ENCODE peak calls at places on chromosomes 3 and 15, in nine cellular contexts. S is bronchial epithelial cell; V is EH; R is stimulated activated naive B cell treated with anti-CD40 and anti-IgM and Interleukin-4, amounts not matched to agents 10 μg/mL and 1 μg/mL and 100 μg/mL, for 72 hours; W is OCI-LY7; U is stimulated activated naive CD4-positive, alpha-beta T cell; D is substantia nigra; X is HFFc6; K is NCI-H524 treated with DMSO at 0.1 percent for 48 hours. L is an unnamed sample.

GRCh38 chr3:190692256-190692655 is 170.2 kb downstream of the GMNC start:
- DNase-seq in S (peak), V (no peak), R (no peak), W (no peak), U (no peak), D (no peak), X (no peak), K (no peak), L (no peak)

GRCh38 chr3:111077384-111077783 is 5.8 kb downstream of the NECTIN3 start:
- DNase-seq in S (no peak), V (no peak), R (no peak), W (no peak), U (no peak), D (no peak), X (no peak), K (no peak), L (no peak)

GRCh38 chr3:18556503-18556902 is 131.4 kb upstream of the SATB1 start:
- DNase-seq in S (peak), V (no peak), R (peak), W (no peak), U (no peak), D (no peak), X (no peak), K (no peak), L (peak)

GRCh38 chr15:27091270-27091940 is 120.4 kb downstream of the GABRG3 start:
- DNase-seq in S (no peak), V (no peak), R (no peak), W (no peak), U (no peak), D (no peak), X (no peak), K (no peak), L (no peak)

GRCh38 chr3:37626722-37627565 is 234.7 kb upstream of the CTDSPL start:
- DNase-seq in S (no peak), V (no peak), R (no peak), W (no peak), U (no peak), D (no peak), X (no peak), K (no peak), L (no peak)

GRCh38 chr3:65024148-65024547 is 336.3 kb upstream of the ADAMTS9 start:
- DNase-seq in S (no peak), V (no peak), R (no peak), W (no peak), U (no peak), D (no peak), X (no peak), K (no peak), L (no peak)

GRCh38 chr3:94019659-94020058 is 8.7 kb downstream of the STX19 start:
- DNase-seq in S (no peak), V (no peak), R (no peak), W (no peak), U (no peak), D (no peak), X (no peak), K (no peak), L (no peak)

GRCh38 chr15:72202801-72203506 is 5.4 kb upstream of the GRAMD2A start:
- DNase-seq in S (no peak), V (no peak), R (no peak), W (no peak), U (no peak), D (no peak), X (no peak), K (no peak), L (no peak)

GRCh38 chr3:181555681-181556080 is 156.0 kb upstream of the SOX2 start:
- DNase-seq in S (no peak), V (no peak), R (no peak), W (no peak), U (no peak), D (no peak), X (no peak), K (no peak), L (no peak)

GRCh38 chr15:81157195-81157938 is 23.3 kb downstream of the CFAP161 start:
- DNase-seq in S (peak), V (no peak), R (no peak), W (no peak), U (no peak), D (no peak), X (no peak), K (no peak), L (no peak)

GRCh38 chr15:92449476-92449875 is 55.8 kb downstream of the ST8SIA2 start:
- DNase-seq in S (peak), V (no peak), R (no peak), W (no peak), U (no peak), D (no peak), X (peak), K (no peak), L (no peak)

GRCh38 chr15:49627407-49627877 is 6.6 kb downstream of the DTWD1 start:
- DNase-seq in S (peak), V (peak), R (no peak), W (no peak), U (no peak), D (no peak), X (peak), K (no peak), L (no peak)

GRCh38 chr3:94159062-94159726 is 96.3 kb downstream of the NSUN3 start:
- DNase-seq in S (peak), V (peak), R (no peak), W (no peak), U (no peak), D (no peak), X (peak), K (peak), L (no peak)

GRCh38 chr3:72639736-72640135 is 208.5 kb downstream of the SHQ1 start:
- DNase-seq in S (peak), V (no peak), R (no peak), W (no peak), U (no peak), D (no peak), X (no peak), K (no peak), L (no peak)

GRCh38 chr3:94423566-94423965 is 360.7 kb downstream of the NSUN3 start:
- DNase-seq in S (no peak), V (peak), R (no peak), W (no peak), U (no peak), D (no peak), X (peak), K (no peak), L (no peak)

GRCh38 chr15:65101418-65101890 is 13.5 kb downstream of the UBAP1L start:
- DNase-seq in S (peak), V (peak), R (no peak), W (peak), U (peak), D (no peak), X (peak), K (no peak), L (peak)

GRCh38 chr3:43790060-43790459 is 99.3 kb downstream of the ABHD5 start:
- DNase-seq in S (no peak), V (no peak), R (no peak), W (no peak), U (no peak), D (no peak), X (no peak), K (no peak), L (no peak)

GRCh38 chr15:48392356-48392755 is 61.1 kb downstream of the DUT start:
- DNase-seq in S (no peak), V (peak), R (no peak), W (no peak), U (no peak), D (no peak), X (no peak), K (no peak), L (no peak)

GRCh38 chr15:88744548-88745020 is 58.7 kb upstream of the ACAN start:
- DNase-seq in S (no peak), V (peak), R (no peak), W (no peak), U (no peak), D (no peak), X (no peak), K (no peak), L (no peak)

GRCh38 chr3:186365202-186365974 is 3.4 kb upstream of the DGKG start:
- DNase-seq in S (no peak), V (peak), R (no peak), W (no peak), U (no peak), D (no peak), X (no peak), K (no peak), L (no peak)

GRCh38 chr15:89812126-89812846 is 2.4 kb downstream of the ANPEP start:
- DNase-seq in S (no peak), V (peak), R (no peak), W (no peak), U (no peak), D (no peak), X (peak), K (no peak), L (no peak)

GRCh38 chr15:93830221-93830765 is 401.1 kb upstream of the MCTP2 start:
- DNase-seq in S (peak), V (no peak), R (no peak), W (no peak), U (no peak), D (no peak), X (no peak), K (no peak), L (no peak)

GRCh38 chr3:133956333-133956732 is 60.7 kb upstream of the RAB6B start:
- DNase-seq in S (no peak), V (no peak), R (no peak), W (no peak), U (no peak), D (no peak), X (no peak), K (no peak), L (no peak)

GRCh38 chr15:100740105-100740504 is 137.7 kb downstream of the ASB7 start:
- DNase-seq in S (no peak), V (no peak), R (no peak), W (no peak), U (no peak), D (no peak), X (no peak), K (no peak), L (no peak)

GRCh38 chr3:25582242-25582641 is 82.5 kb downstream of the TOP2B start:
- DNase-seq in S (peak), V (peak), R (no peak), W (no peak), U (no peak), D (no peak), X (peak), K (peak), L (no peak)

GRCh38 chr3:132911741-132912415 is 126.3 kb upstream of the TMEM108 start:
- DNase-seq in S (no peak), V (peak), R (no peak), W (no peak), U (no peak), D (no peak), X (no peak), K (no peak), L (no peak)

GRCh38 chr3:58214484-58215316 is 3.9 kb upstream of the DNASE1L3 start:
- DNase-seq in S (peak), V (peak), R (peak), W (peak), U (no peak), D (no peak), X (no peak), K (no peak), L (no peak)

GRCh38 chr3:74059301-74059700 is 434.6 kb upstream of the PDZRN3 start:
- DNase-seq in S (no peak), V (no peak), R (no peak), W (no peak), U (no peak), D (no peak), X (no peak), K (no peak), L (no peak)

GRCh38 chr15:75452364-75452967 is 976 bp upstream of the SIN3A start:
- DNase-seq in S (peak), V (peak), R (peak), W (peak), U (peak), D (peak), X (peak), K (peak), L (peak)

GRCh38 chr15:94844188-94844532 is 612.8 kb downstream of the MCTP2 start:
- DNase-seq in S (no peak), V (no peak), R (no peak), W (no peak), U (no peak), D (no peak), X (no peak), K (no peak), L (no peak)

GRCh38 chr3:139300416-139300815 is 43.4 kb upstream of the MRPS22 start:
- DNase-seq in S (no peak), V (no peak), R (no peak), W (no peak), U (no peak), D (no peak), X (no peak), K (no peak), L (no peak)

GRCh38 chr3:117752984-117753717 is 1043.6 kb downstream of the TUSC7 start:
- DNase-seq in S (peak), V (peak), R (no peak), W (no peak), U (no peak), D (no peak), X (peak), K (no peak), L (no peak)

GRCh38 chr15:65518633-65519285 is 1.3 kb upstream of the DPP8 start:
- DNase-seq in S (no peak), V (no peak), R (no peak), W (no peak), U (no peak), D (no peak), X (no peak), K (no peak), L (no peak)

GRCh38 chr3:124094496-124094895 is 102.6 kb upstream of the ROPN1 start:
- DNase-seq in S (no peak), V (no peak), R (no peak), W (no peak), U (no peak), D (no peak), X (no peak), K (no peak), L (no peak)

GRCh38 chr15:45871121-45871855 is 236.5 kb downstream of the SQOR start:
- DNase-seq in S (peak), V (peak), R (no peak), W (no peak), U (no peak), D (no peak), X (peak), K (no peak), L (no peak)